ENCODE peak calls at places on chromosomes 2 and 18, in five cellular contexts. F is right atrium auricular region, K is WTC11, X is H9, P is GM20000. T is an unnamed sample.

GRCh38 chr2:215105607-215106354 is 32.6 kb downstream of the ABCA12 start:
- DNase-seq in F (no peak), K (no peak), X (no peak), P (no peak), T (no peak)

GRCh38 chr2:102383722-102384121 is 28.1 kb downstream of the IL18R1 start:
- DNase-seq in F (no peak), K (no peak), X (no peak), P (no peak), T (no peak)

GRCh38 chr2:202376460-202377307 is 557 bp downstream of the BMPR2 start:
- DNase-seq in F (no peak), K (peak), X (no peak), P (peak), T (peak)

GRCh38 chr2:5227062-5227699 is 465.0 kb upstream of the SOX11 start:
- DNase-seq in F (no peak), K (no peak), X (no peak), P (no peak), T (no peak)

GRCh38 chr2:65228249-65228750 is 669 bp downstream of the ACTR2 start:
- DNase-seq in F (no peak), K (no peak), X (no peak), P (peak), T (no peak)

GRCh38 chr18:60555629-60556028 is 183.1 kb upstream of the MC4R start:
- DNase-seq in F (no peak), K (no peak), X (no peak), P (no peak), T (no peak)

GRCh38 chr2:150376627-150377335 is 110.7 kb downstream of the RND3 start:
- DNase-seq in F (no peak), K (peak), X (no peak), P (no peak), T (no peak)

GRCh38 chr2:16281451-16282330 is 341.3 kb downstream of the MYCN start:
- DNase-seq in F (no peak), K (peak), X (peak), P (peak), T (no peak)

GRCh38 chr18:4544131-4544530 is 89.0 kb upstream of the DLGAP1 start:
- DNase-seq in F (no peak), K (no peak), X (no peak), P (no peak), T (no peak)

GRCh38 chr18:14922031-14922430 is 174.1 kb downstream of the ANKRD30B start:
- DNase-seq in F (no peak), K (no peak), X (no peak), P (no peak), T (no peak)

GRCh38 chr2:160574472-160575140 is 81.0 kb upstream of the RBMS1 start:
- DNase-seq in F (no peak), K (no peak), X (no peak), P (no peak), T (no peak)

GRCh38 chr2:10520926-10521325 is 72.8 kb upstream of the ODC1 start:
- DNase-seq in F (no peak), K (no peak), X (no peak), P (no peak), T (no peak)

GRCh38 chr18:69469444-69469919 is 68.8 kb downstream of the DOK6 start:
- DNase-seq in F (no peak), K (peak), X (peak), P (no peak), T (no peak)
- TF ChIP-seq CTCF in F (peak), K (no peak), X (peak), P (no peak), T (no peak)

GRCh38 chr2:43214253-43214652 is 12.2 kb downstream of the ZFP36L2 start:
- DNase-seq in F (no peak), K (peak), X (peak), P (no peak), T (no peak)
- TF ChIP-seq CTCF in F (no peak), K (no peak), X (peak), P (no peak), T (no peak)

GRCh38 chr2:127408807-127409099 is 9.5 kb upstream of the PROC start:
- DNase-seq in F (no peak), K (no peak), X (no peak), P (no peak), T (no peak)

GRCh38 chr2:127407661-127408003 is 10.6 kb upstream of the PROC start:
- DNase-seq in F (no peak), K (no peak), X (no peak), P (no peak), T (no peak)

GRCh38 chr2:127406454-127406853 is 11.8 kb upstream of the PROC start:
- DNase-seq in F (peak), K (no peak), X (no peak), P (no peak), T (no peak)

GRCh38 chr2:127407091-127407490 is 11.1 kb upstream of the PROC start:
- DNase-seq in F (no peak), K (no peak), X (no peak), P (no peak), T (no peak)

DNA sequence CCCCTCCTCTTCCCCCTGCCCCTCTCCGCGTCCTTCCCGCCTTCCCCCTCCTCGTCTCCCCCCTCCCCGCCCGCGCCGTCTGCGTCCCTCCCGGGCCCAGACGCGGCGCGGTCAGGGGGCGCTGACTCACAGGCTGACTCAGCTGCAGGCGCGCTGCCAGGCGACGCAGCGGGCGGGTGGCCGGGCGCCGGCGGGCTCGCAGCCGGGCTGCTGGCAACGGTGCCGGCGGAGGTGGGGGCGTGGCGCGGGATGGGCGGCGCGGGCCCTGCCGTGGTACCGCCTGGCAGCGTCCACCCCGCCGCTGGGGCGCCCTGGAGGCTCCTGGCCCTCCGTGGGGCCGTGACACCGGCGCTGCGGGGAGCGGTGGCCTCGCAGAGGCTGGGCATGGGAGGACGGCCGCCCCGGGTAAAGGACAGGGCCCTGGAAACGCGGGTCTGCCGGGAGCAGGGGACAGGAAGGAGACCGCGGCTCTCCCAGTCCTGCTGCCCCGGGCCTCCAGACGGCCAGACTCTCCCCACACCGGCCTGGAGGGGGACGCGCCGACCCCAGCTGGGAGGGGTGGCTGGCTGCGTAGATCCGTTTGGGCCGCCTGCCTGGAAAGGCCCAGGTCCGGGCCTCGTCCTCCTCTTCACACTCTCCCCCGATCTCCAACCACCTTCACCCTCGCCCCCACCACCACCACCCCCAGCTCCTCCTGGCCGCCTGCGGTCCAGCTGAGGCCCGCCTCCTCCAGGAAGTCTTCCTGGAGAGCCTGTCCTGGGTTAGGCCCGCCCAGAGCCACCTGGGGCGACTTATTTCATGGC is 10.0 kb upstream of the PROC start:
- DNase-seq in F (peak), K (peak), X (peak), P (peak), T (peak)
- TF ChIP-seq CTCF in F (no peak), K (no peak), X (no peak), P (no peak), T (no peak)

DNA sequence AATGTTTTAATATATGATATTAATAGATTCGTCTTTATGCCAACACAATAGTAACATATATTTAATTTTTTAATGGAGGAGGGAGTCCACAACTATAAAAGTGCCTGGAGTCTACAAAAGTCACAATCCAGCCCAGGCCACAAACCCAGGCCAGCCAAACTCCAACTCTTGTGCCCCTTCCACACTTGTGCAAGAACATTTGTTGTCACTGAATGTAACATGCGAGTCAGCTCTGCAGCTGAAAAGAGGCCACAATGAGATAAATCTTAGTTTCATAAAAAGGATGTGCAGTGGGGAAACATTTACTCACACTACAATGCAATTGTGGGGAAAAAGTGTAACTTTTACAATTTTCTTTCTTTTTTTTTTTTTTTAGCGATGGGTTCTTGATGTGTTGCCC is 110.8 kb downstream of the MCFD2 start:
- DNase-seq in F (peak), K (no peak), X (no peak), P (no peak), T (no peak)
- TF ChIP-seq CTCF in F (no peak), K (no peak), X (no peak), P (no peak), T (no peak)

GRCh38 chr2:218659258-218659987 is at the start of the genes BCS1L and ZNF142:
- DNase-seq in F (peak), K (peak), X (peak), P (peak), T (peak)

GRCh38 chr2:218662377-218662776 is 2.9 kb downstream of the BCS1L start:
- DNase-seq in F (no peak), K (no peak), X (no peak), P (no peak), T (no peak)

GRCh38 chr2:218655751-218656150 is 3.7 kb downstream of the ZNF142 start:
- DNase-seq in F (no peak), K (no peak), X (no peak), P (no peak), T (no peak)

GRCh38 chr2:218659988-218660358 is 490 bp downstream of the BCS1L start:
- DNase-seq in F (no peak), K (no peak), X (no peak), P (no peak), T (no peak)

DNA sequence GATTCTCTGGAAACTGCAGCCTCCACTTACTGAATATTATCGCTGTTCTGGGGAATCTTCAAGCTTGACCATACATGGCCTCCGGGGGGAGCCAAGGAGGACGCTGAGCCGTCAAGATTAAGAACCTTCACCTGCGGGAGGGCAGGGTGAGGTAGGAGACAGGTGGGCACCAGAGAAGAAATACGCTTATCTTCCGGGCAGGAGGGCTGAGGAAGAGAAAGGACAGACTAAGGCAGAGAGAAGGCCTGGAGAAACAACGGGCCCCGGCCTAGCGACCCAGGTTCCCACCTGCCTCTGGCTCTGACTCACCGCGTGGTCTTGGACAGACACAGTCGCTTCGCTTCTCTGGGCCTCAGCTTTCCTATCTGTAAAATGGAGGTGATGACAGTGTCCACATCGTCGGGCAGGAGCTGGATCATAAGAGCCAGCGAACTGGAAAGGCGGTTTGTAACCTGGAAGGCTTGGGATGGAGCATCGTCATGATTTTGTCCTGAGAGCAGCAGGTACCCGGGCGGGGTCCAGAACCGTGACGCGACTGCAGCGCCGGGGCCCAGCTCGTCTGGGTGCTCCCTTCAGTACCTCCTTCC is 659 bp downstream of the ZNF142 start:
- DNase-seq in F (no peak), K (peak), X (peak), P (peak), T (no peak)
- TF ChIP-seq CTCF in F (no peak), K (no peak), X (peak), P (peak), T (no peak)

GRCh38 chr2:195575021-195575420 is 82.0 kb upstream of the SLC39A10 start:
- DNase-seq in F (no peak), K (no peak), X (no peak), P (no peak), T (no peak)

GRCh38 chr2:195574305-195574704 is 82.7 kb upstream of the SLC39A10 start:
- DNase-seq in F (no peak), K (no peak), X (no peak), P (no peak), T (no peak)

GRCh38 chr2:195572894-195573293 is 84.1 kb upstream of the SLC39A10 start:
- DNase-seq in F (no peak), K (no peak), X (no peak), P (no peak), T (no peak)

GRCh38 chr2:195573314-195573713 is 83.7 kb upstream of the SLC39A10 start:
- DNase-seq in F (no peak), K (no peak), X (no peak), P (no peak), T (no peak)

GRCh38 chr2:195575879-195576391 is 81.1 kb upstream of the SLC39A10 start:
- DNase-seq in F (no peak), K (no peak), X (no peak), P (peak), T (no peak)
- TF ChIP-seq CTCF in F (peak), K (no peak), X (peak), P (peak), T (no peak)

GRCh38 chr18:11512096-11513030 is 97.0 kb upstream of the SLC35G4 start:
- DNase-seq in F (no peak), K (no peak), X (no peak), P (no peak), T (no peak)
- TF ChIP-seq CTCF in F (peak), K (no peak), X (peak), P (no peak), T (no peak)

GRCh38 chr2:211351998-211352397 is 795.6 kb downstream of the CPS1 start:
- DNase-seq in F (no peak), K (no peak), X (no peak), P (no peak), T (no peak)

GRCh38 chr2:211344289-211344688 is 787.9 kb downstream of the CPS1 start:
- DNase-seq in F (no peak), K (no peak), X (no peak), P (no peak), T (no peak)

GRCh38 chr2:211349031-211349430 is 792.6 kb downstream of the CPS1 start:
- DNase-seq in F (no peak), K (no peak), X (no peak), P (no peak), T (no peak)

GRCh38 chr2:211347328-211347727 is 790.9 kb downstream of the CPS1 start:
- DNase-seq in F (no peak), K (peak), X (peak), P (no peak), T (no peak)
- TF ChIP-seq CTCF in F (no peak), K (peak), X (peak), P (no peak), T (no peak)

GRCh38 chr2:187497858-187498463 is 49.9 kb upstream of the CALCRL start:
- DNase-seq in F (no peak), K (no peak), X (no peak), P (no peak), T (no peak)
- TF ChIP-seq CTCF in F (peak), K (no peak), X (peak), P (peak), T (peak)

GRCh38 chr2:238308177-238308576 is 12.1 kb upstream of the TRAF3IP1 start:
- DNase-seq in F (no peak), K (peak), X (no peak), P (no peak), T (no peak)
- TF ChIP-seq CTCF in F (no peak), K (no peak), X (peak), P (peak), T (no peak)

T was measured in mesothelial cell of epicardium.